ENCODE peak calls at places on chromosomes 7 and 10, in nine cellular contexts. One of them, this sample, is unnamed.
A peak's percentile ranks its signal among the peaks of the same experiment; 100 is the strongest.

GRCh38 chr7:29247232-29247961 is 52.8 kb downstream of the CHN2 start:
- DNase-seq in GM12865: no peak
- DNase-seq in BJ: no peak
- DNase-seq in kidney epithelial cell: no peak
- DNase-seq in SK-N-SH: no peak
- DNase-seq in transverse colon: no peak
- DNase-seq in RWPE2: no peak
- DNase-seq in endodermal cell: no peak
- DNase-seq in sigmoid colon: no peak
- DNase-seq in this sample: no peak

GRCh38 chr10:15543994-15544393 is 172.9 kb upstream of the FAM171A1 start:
- DNase-seq in GM12865: no peak
- DNase-seq in BJ: no peak
- DNase-seq in kidney epithelial cell: no peak
- DNase-seq in SK-N-SH: no peak
- DNase-seq in transverse colon: no peak
- DNase-seq in RWPE2: no peak
- DNase-seq in endodermal cell: no peak
- DNase-seq in sigmoid colon: no peak
- DNase-seq in this sample: no peak

GRCh38 chr10:68666280-68666760 is 54.7 kb upstream of the CCAR1 start:
- DNase-seq in GM12865: no peak
- DNase-seq in BJ: peak; percentile 93
- DNase-seq in kidney epithelial cell: no peak
- DNase-seq in SK-N-SH: no peak
- DNase-seq in transverse colon: no peak
- DNase-seq in RWPE2: no peak
- DNase-seq in endodermal cell: no peak
- DNase-seq in sigmoid colon: no peak
- DNase-seq in this sample: peak; percentile 95

GRCh38 chr10:1706711-1707110 is 30.6 kb downstream of the ADARB2 start:
- DNase-seq in GM12865: peak; percentile 50
- DNase-seq in BJ: no peak
- DNase-seq in kidney epithelial cell: no peak
- DNase-seq in SK-N-SH: no peak
- DNase-seq in transverse colon: no peak
- DNase-seq in RWPE2: no peak
- DNase-seq in endodermal cell: no peak
- DNase-seq in sigmoid colon: no peak
- DNase-seq in this sample: no peak

GRCh38 chr10:50392966-50393718 is 141.8 kb upstream of the ASAH2 start:
- DNase-seq in GM12865: no peak
- DNase-seq in BJ: no peak
- DNase-seq in kidney epithelial cell: no peak
- DNase-seq in SK-N-SH: no peak
- DNase-seq in transverse colon: no peak
- DNase-seq in RWPE2: no peak
- DNase-seq in endodermal cell: no peak
- DNase-seq in sigmoid colon: no peak
- DNase-seq in this sample: peak; percentile 73

GRCh38 chr10:85651507-85651902 is 715.1 kb downstream of the GRID1 start:
- DNase-seq in GM12865: no peak
- DNase-seq in BJ: no peak
- DNase-seq in kidney epithelial cell: peak; percentile 38
- DNase-seq in SK-N-SH: peak; percentile 30
- DNase-seq in transverse colon: no peak
- DNase-seq in RWPE2: no peak
- DNase-seq in endodermal cell: no peak
- DNase-seq in sigmoid colon: no peak
- DNase-seq in this sample: no peak

GRCh38 chr7:95905165-95905564 is 132.8 kb downstream of the DYNC1I1 start:
- DNase-seq in GM12865: no peak
- DNase-seq in BJ: no peak
- DNase-seq in kidney epithelial cell: no peak
- DNase-seq in SK-N-SH: no peak
- DNase-seq in transverse colon: no peak
- DNase-seq in RWPE2: no peak
- DNase-seq in endodermal cell: peak; percentile 65
- DNase-seq in sigmoid colon: no peak
- DNase-seq in this sample: peak; percentile 2

GRCh38 chr10:30433286-30433778 is 652 bp upstream of the MAP3K8 start:
- DNase-seq in GM12865: peak; percentile 84
- DNase-seq in BJ: no peak
- DNase-seq in kidney epithelial cell: no peak
- DNase-seq in SK-N-SH: peak; percentile 78
- DNase-seq in transverse colon: peak; percentile 84
- DNase-seq in RWPE2: peak; percentile 82
- DNase-seq in endodermal cell: peak; percentile 92
- DNase-seq in sigmoid colon: peak; percentile 92
- DNase-seq in this sample: peak; percentile 89

GRCh38 chr10:103153302-103153759 is 39.7 kb downstream of the NT5C2 start:
- DNase-seq in GM12865: no peak
- DNase-seq in BJ: no peak
- DNase-seq in kidney epithelial cell: no peak
- DNase-seq in SK-N-SH: no peak
- DNase-seq in transverse colon: no peak
- DNase-seq in RWPE2: no peak
- DNase-seq in endodermal cell: no peak
- DNase-seq in sigmoid colon: no peak
- DNase-seq in this sample: peak; percentile 52

GRCh38 chr7:138435231-138435919 is 24.7 kb upstream of the TRIM24 start:
- DNase-seq in GM12865: no peak
- DNase-seq in BJ: no peak
- DNase-seq in kidney epithelial cell: no peak
- DNase-seq in SK-N-SH: no peak
- DNase-seq in transverse colon: no peak
- DNase-seq in RWPE2: no peak
- DNase-seq in endodermal cell: no peak
- DNase-seq in sigmoid colon: no peak
- DNase-seq in this sample: no peak

GRCh38 chr7:106657085-106657991 is 3.6 kb downstream of the CCDC71L start:
- DNase-seq in GM12865: peak; percentile 37
- DNase-seq in BJ: no peak
- DNase-seq in kidney epithelial cell: no peak
- DNase-seq in SK-N-SH: no peak
- DNase-seq in transverse colon: no peak
- DNase-seq in RWPE2: no peak
- DNase-seq in endodermal cell: no peak
- DNase-seq in sigmoid colon: no peak
- DNase-seq in this sample: peak; percentile 69

GRCh38 chr7:83550100-83550499 is 98.8 kb downstream of the SEMA3E start:
- DNase-seq in GM12865: no peak
- DNase-seq in BJ: no peak
- DNase-seq in kidney epithelial cell: no peak
- DNase-seq in SK-N-SH: no peak
- DNase-seq in transverse colon: no peak
- DNase-seq in RWPE2: no peak
- DNase-seq in endodermal cell: no peak
- DNase-seq in sigmoid colon: no peak
- DNase-seq in this sample: peak; percentile 52

GRCh38 chr7:92586403-92586802 is 3.8 kb downstream of the FAM133B start:
- DNase-seq in GM12865: no peak
- DNase-seq in BJ: peak; percentile 9
- DNase-seq in kidney epithelial cell: no peak
- DNase-seq in SK-N-SH: no peak
- DNase-seq in transverse colon: no peak
- DNase-seq in RWPE2: no peak
- DNase-seq in endodermal cell: no peak
- DNase-seq in sigmoid colon: no peak
- DNase-seq in this sample: peak; percentile 52

GRCh38 chr10:99870051-99870730 is 87.8 kb downstream of the ABCC2 start:
- DNase-seq in GM12865: peak; percentile 15
- DNase-seq in BJ: no peak
- DNase-seq in kidney epithelial cell: no peak
- DNase-seq in SK-N-SH: no peak
- DNase-seq in transverse colon: no peak
- DNase-seq in RWPE2: no peak
- DNase-seq in endodermal cell: peak; percentile 43
- DNase-seq in sigmoid colon: no peak
- DNase-seq in this sample: peak; percentile 17

GRCh38 chr10:124612611-124613498 is 131.3 kb downstream of the FAM53B start:
- DNase-seq in GM12865: peak; percentile 30
- DNase-seq in BJ: no peak
- DNase-seq in kidney epithelial cell: no peak
- DNase-seq in SK-N-SH: peak; percentile 70
- DNase-seq in transverse colon: no peak
- DNase-seq in RWPE2: no peak
- DNase-seq in endodermal cell: peak; percentile 90
- DNase-seq in sigmoid colon: no peak
- DNase-seq in this sample: peak; percentile 65

GRCh38 chr10:12214763-12215218 is 18.8 kb downstream of the CDC123 start:
- DNase-seq in GM12865: peak; percentile 58
- DNase-seq in BJ: no peak
- DNase-seq in kidney epithelial cell: no peak
- DNase-seq in SK-N-SH: peak; percentile 47
- DNase-seq in transverse colon: peak; percentile 19
- DNase-seq in RWPE2: no peak
- DNase-seq in endodermal cell: no peak
- DNase-seq in sigmoid colon: no peak
- DNase-seq in this sample: peak; percentile 80

GRCh38 chr10:14751576-14752330 is 22.9 kb downstream of the FAM107B start:
- DNase-seq in GM12865: peak; percentile 12
- DNase-seq in BJ: no peak
- DNase-seq in kidney epithelial cell: no peak
- DNase-seq in SK-N-SH: no peak
- DNase-seq in transverse colon: peak; percentile 38
- DNase-seq in RWPE2: no peak
- DNase-seq in endodermal cell: no peak
- DNase-seq in sigmoid colon: peak; percentile 89
- DNase-seq in this sample: peak; percentile 26

GRCh38 chr10:36670616-36671402 is 454.6 kb upstream of the ANKRD30A start:
- DNase-seq in GM12865: no peak
- DNase-seq in BJ: no peak
- DNase-seq in kidney epithelial cell: no peak
- DNase-seq in SK-N-SH: no peak
- DNase-seq in transverse colon: no peak
- DNase-seq in RWPE2: no peak
- DNase-seq in endodermal cell: no peak
- DNase-seq in sigmoid colon: no peak
- DNase-seq in this sample: peak; percentile 57

GRCh38 chr7:159144756-159145543 is at the start of gene VIPR2:
- DNase-seq in GM12865: no peak
- DNase-seq in BJ: no peak
- DNase-seq in kidney epithelial cell: no peak
- DNase-seq in SK-N-SH: peak; percentile 72
- DNase-seq in transverse colon: peak; percentile 13
- DNase-seq in RWPE2: no peak
- DNase-seq in endodermal cell: peak; percentile 83
- DNase-seq in sigmoid colon: peak; percentile 88
- DNase-seq in this sample: no peak
- H3K4me3 ChIP-seq in GM12865: no peak within 1 kb of the TSS
- H3K4me3 ChIP-seq in BJ: no peak within 1 kb of the TSS
- H3K4me3 ChIP-seq in kidney epithelial cell: no peak within 1 kb of the TSS
- H3K4me3 ChIP-seq in SK-N-SH: no peak within 1 kb of the TSS
- H3K4me3 ChIP-seq in transverse colon: peak within 1 kb of the TSS; percentile 36
- H3K4me3 ChIP-seq in RWPE2: no peak within 1 kb of the TSS
- H3K4me3 ChIP-seq in endodermal cell: peak within 1 kb of the TSS; percentile 75
- H3K4me3 ChIP-seq in sigmoid colon: peak within 1 kb of the TSS; percentile 82
- H3K4me3 ChIP-seq in this sample: no peak within 1 kb of the TSS

GRCh38 chr7:134724606-134725005 is 54.8 kb upstream of the CALD1 start:
- DNase-seq in GM12865: peak; percentile 60
- DNase-seq in BJ: no peak
- DNase-seq in kidney epithelial cell: no peak
- DNase-seq in SK-N-SH: no peak
- DNase-seq in transverse colon: no peak
- DNase-seq in RWPE2: no peak
- DNase-seq in endodermal cell: peak; percentile 85
- DNase-seq in sigmoid colon: no peak
- DNase-seq in this sample: peak; percentile 73
- TF ChIP-seq CTCF in GM12865: peak; percentile 56
- TF ChIP-seq CTCF in BJ: peak; percentile 67
- TF ChIP-seq CTCF in kidney epithelial cell: peak; percentile 62
- TF ChIP-seq CTCF in SK-N-SH: peak; percentile 61
- TF ChIP-seq CTCF in transverse colon: no peak
- TF ChIP-seq CTCF in RWPE2: peak; percentile 65
- TF ChIP-seq CTCF in endodermal cell: peak; percentile 90
- TF ChIP-seq CTCF in sigmoid colon: no peak
- TF ChIP-seq CTCF in this sample: peak; percentile 79

GRCh38 chr10:112448903-112449302 is 1.9 kb downstream of the VTI1A start:
- DNase-seq in GM12865: no peak
- DNase-seq in BJ: no peak
- DNase-seq in kidney epithelial cell: no peak
- DNase-seq in SK-N-SH: no peak
- DNase-seq in transverse colon: no peak
- DNase-seq in RWPE2: no peak
- DNase-seq in endodermal cell: no peak
- DNase-seq in sigmoid colon: no peak
- DNase-seq in this sample: no peak
- H3K4me3 ChIP-seq in GM12865: no peak overlapping the region
- H3K4me3 ChIP-seq in BJ: no peak overlapping the region
- H3K4me3 ChIP-seq in kidney epithelial cell: no peak overlapping the region
- H3K4me3 ChIP-seq in SK-N-SH: no peak overlapping the region
- H3K4me3 ChIP-seq in transverse colon: no peak overlapping the region
- H3K4me3 ChIP-seq in RWPE2: no peak overlapping the region
- H3K4me3 ChIP-seq in endodermal cell: no peak overlapping the region
- H3K4me3 ChIP-seq in sigmoid colon: no peak overlapping the region
- H3K4me3 ChIP-seq in this sample: no peak overlapping the region

GRCh38 chr7:78443811-78444210 is 645.2 kb downstream of the PHTF2 start:
- DNase-seq in GM12865: no peak
- DNase-seq in BJ: no peak
- DNase-seq in kidney epithelial cell: no peak
- DNase-seq in SK-N-SH: no peak
- DNase-seq in transverse colon: no peak
- DNase-seq in RWPE2: no peak
- DNase-seq in endodermal cell: no peak
- DNase-seq in sigmoid colon: no peak
- DNase-seq in this sample: no peak
- TF ChIP-seq CTCF in GM12865: no peak
- TF ChIP-seq CTCF in BJ: no peak
- TF ChIP-seq CTCF in kidney epithelial cell: no peak
- TF ChIP-seq CTCF in SK-N-SH: no peak
- TF ChIP-seq CTCF in transverse colon: no peak
- TF ChIP-seq CTCF in RWPE2: no peak
- TF ChIP-seq CTCF in endodermal cell: peak; percentile 30
- TF ChIP-seq CTCF in sigmoid colon: no peak
- TF ChIP-seq CTCF in this sample: no peak